ENCODE peak calls at places on chromosomes 1 and 21, in seven cellular contexts. One of them, this sample, is unnamed.

GRCh38 chr1:9703165-9703509 is 51.6 kb downstream of the PIK3CD start:
- DNase-seq in fibroblast of the aortic adventitia: no peak
- DNase-seq in stimulated activated CD8-positive, alpha-beta memory T cell treated with anti-CD3 and anti-CD28 coated beads, Interleukin-7, amount 100 ng/mL, for 1 hour: no peak
- DNase-seq in amygdala: no peak
- DNase-seq in dermis microvascular lymphatic vessel endothelial cell: no peak
- DNase-seq in lung microvascular endothelial cell: no peak
- DNase-seq in NB4: no peak
- DNase-seq in this sample: no peak

GRCh38 chr1:97247196-97247595 is 525.6 kb downstream of the PTBP2 start:
- DNase-seq in stimulated activated CD8-positive, alpha-beta memory T cell treated with anti-CD3 and anti-CD28 coated beads, Interleukin-7, amount 100 ng/mL, for 1 hour: no peak
- DNase-seq in amygdala: no peak
- DNase-seq in dermis microvascular lymphatic vessel endothelial cell: no peak
- DNase-seq in fibroblast of the aortic adventitia: peak
- DNase-seq in lung microvascular endothelial cell: no peak
- DNase-seq in NB4: peak
- DNase-seq in this sample: no peak

GRCh38 chr1:30106125-30106524 is 617.3 kb downstream of the MATN1 start:
- DNase-seq in amygdala: no peak
- DNase-seq in NB4: peak
- DNase-seq in dermis microvascular lymphatic vessel endothelial cell: peak
- DNase-seq in lung microvascular endothelial cell: peak
- DNase-seq in stimulated activated CD8-positive, alpha-beta memory T cell treated with anti-CD3 and anti-CD28 coated beads, Interleukin-7, amount 100 ng/mL, for 1 hour: no peak
- DNase-seq in fibroblast of the aortic adventitia: peak
- DNase-seq in this sample: peak

GRCh38 chr1:159005676-159006075 is 4.0 kb upstream of the IFI16 start:
- DNase-seq in stimulated activated CD8-positive, alpha-beta memory T cell treated with anti-CD3 and anti-CD28 coated beads, Interleukin-7, amount 100 ng/mL, for 1 hour: no peak
- DNase-seq in fibroblast of the aortic adventitia: peak
- DNase-seq in NB4: no peak
- DNase-seq in lung microvascular endothelial cell: no peak
- DNase-seq in amygdala: no peak
- DNase-seq in dermis microvascular lymphatic vessel endothelial cell: no peak
- DNase-seq in this sample: no peak

GRCh38 chr21:31630062-31630711 is 29.3 kb upstream of the SOD1 start:
- DNase-seq in lung microvascular endothelial cell: peak
- DNase-seq in stimulated activated CD8-positive, alpha-beta memory T cell treated with anti-CD3 and anti-CD28 coated beads, Interleukin-7, amount 100 ng/mL, for 1 hour: no peak
- DNase-seq in NB4: no peak
- DNase-seq in amygdala: no peak
- DNase-seq in fibroblast of the aortic adventitia: peak
- DNase-seq in dermis microvascular lymphatic vessel endothelial cell: peak
- DNase-seq in this sample: peak

GRCh38 chr1:207799989-207800648 is 48.3 kb downstream of the CD46 start:
- DNase-seq in dermis microvascular lymphatic vessel endothelial cell: no peak
- DNase-seq in amygdala: no peak
- DNase-seq in lung microvascular endothelial cell: no peak
- DNase-seq in stimulated activated CD8-positive, alpha-beta memory T cell treated with anti-CD3 and anti-CD28 coated beads, Interleukin-7, amount 100 ng/mL, for 1 hour: no peak
- DNase-seq in fibroblast of the aortic adventitia: no peak
- DNase-seq in NB4: no peak
- DNase-seq in this sample: no peak

GRCh38 chr1:180981596-180982387 is 40.9 kb downstream of the STX6 start:
- DNase-seq in stimulated activated CD8-positive, alpha-beta memory T cell treated with anti-CD3 and anti-CD28 coated beads, Interleukin-7, amount 100 ng/mL, for 1 hour: peak
- DNase-seq in lung microvascular endothelial cell: no peak
- DNase-seq in amygdala: no peak
- DNase-seq in fibroblast of the aortic adventitia: no peak
- DNase-seq in NB4: peak
- DNase-seq in dermis microvascular lymphatic vessel endothelial cell: no peak
- DNase-seq in this sample: no peak

GRCh38 chr1:1205769-1206375 is 520 bp downstream of the TNFRSF18 start:
- DNase-seq in lung microvascular endothelial cell: no peak
- DNase-seq in amygdala: no peak
- DNase-seq in dermis microvascular lymphatic vessel endothelial cell: no peak
- DNase-seq in fibroblast of the aortic adventitia: no peak
- DNase-seq in stimulated activated CD8-positive, alpha-beta memory T cell treated with anti-CD3 and anti-CD28 coated beads, Interleukin-7, amount 100 ng/mL, for 1 hour: no peak
- DNase-seq in NB4: peak
- DNase-seq in this sample: peak

GRCh38 chr1:42114229-42114628 is 39.0 kb upstream of the GUCA2B start:
- DNase-seq in fibroblast of the aortic adventitia: no peak
- DNase-seq in dermis microvascular lymphatic vessel endothelial cell: no peak
- DNase-seq in amygdala: no peak
- DNase-seq in lung microvascular endothelial cell: no peak
- DNase-seq in NB4: no peak
- DNase-seq in stimulated activated CD8-positive, alpha-beta memory T cell treated with anti-CD3 and anti-CD28 coated beads, Interleukin-7, amount 100 ng/mL, for 1 hour: no peak
- DNase-seq in this sample: no peak

GRCh38 chr1:76465030-76465429 is 390.5 kb downstream of the ST6GALNAC3 start:
- DNase-seq in lung microvascular endothelial cell: peak
- DNase-seq in NB4: no peak
- DNase-seq in dermis microvascular lymphatic vessel endothelial cell: peak
- DNase-seq in amygdala: no peak
- DNase-seq in fibroblast of the aortic adventitia: peak
- DNase-seq in stimulated activated CD8-positive, alpha-beta memory T cell treated with anti-CD3 and anti-CD28 coated beads, Interleukin-7, amount 100 ng/mL, for 1 hour: no peak
- DNase-seq in this sample: no peak

GRCh38 chr1:158999301-159000069 is 10.2 kb upstream of the IFI16 start:
- DNase-seq in stimulated activated CD8-positive, alpha-beta memory T cell treated with anti-CD3 and anti-CD28 coated beads, Interleukin-7, amount 100 ng/mL, for 1 hour: no peak
- DNase-seq in NB4: no peak
- DNase-seq in lung microvascular endothelial cell: peak
- DNase-seq in amygdala: peak
- DNase-seq in fibroblast of the aortic adventitia: peak
- DNase-seq in dermis microvascular lymphatic vessel endothelial cell: peak
- DNase-seq in this sample: no peak

This sample was measured in D341Med.